ENCODE peak calls at places on chromosomes 1 and 21, in six cellular contexts. One of them, this sample, is unnamed.

GRCh38 chr21:37932936-37933335 is 16.7 kb upstream of the KCNJ6 start:
- DNase-seq in trophoblast cell: no peak
- DNase-seq in IMR-90: no peak
- DNase-seq in H9: no peak
- DNase-seq in H1: no peak
- DNase-seq in neuronal stem cell: no peak
- DNase-seq in this sample: no peak

GRCh38 chr1:217063065-217063908 is 340.1 kb upstream of the ESRRG start:
- DNase-seq in IMR-90: no peak
- DNase-seq in neuronal stem cell: no peak
- DNase-seq in H9: no peak
- DNase-seq in trophoblast cell: no peak
- DNase-seq in H1: no peak
- DNase-seq in this sample: no peak

GRCh38 chr1:52424757-52425265 is 20.4 kb downstream of the PRPF38A start:
- DNase-seq in H9: no peak
- DNase-seq in IMR-90: peak; percentile 70
- DNase-seq in trophoblast cell: no peak
- DNase-seq in H1: no peak
- DNase-seq in neuronal stem cell: no peak
- DNase-seq in this sample: peak; percentile 33

GRCh38 chr1:16019580-16020277 is 1.9 kb upstream of the HSPB7 start:
- DNase-seq in H9: no peak
- DNase-seq in IMR-90: peak; percentile 35
- DNase-seq in trophoblast cell: peak; percentile 12
- DNase-seq in neuronal stem cell: no peak
- DNase-seq in H1: no peak
- DNase-seq in this sample: peak; percentile 86

GRCh38 chr1:17028662-17029188 is 17.0 kb upstream of the ATP13A2 start:
- DNase-seq in trophoblast cell: no peak
- DNase-seq in IMR-90: no peak
- DNase-seq in H1: no peak
- DNase-seq in neuronal stem cell: no peak
- DNase-seq in H9: no peak
- DNase-seq in this sample: no peak

GRCh38 chr1:11478571-11479374 is at the start of gene DISP3:
- DNase-seq in trophoblast cell: peak; percentile 43
- DNase-seq in IMR-90: peak; percentile 34
- DNase-seq in H1: peak; percentile 56
- DNase-seq in H9: peak; percentile 90
- DNase-seq in neuronal stem cell: peak; percentile 92
- DNase-seq in this sample: peak; percentile 57

GRCh38 chr1:210709694-210710093 is 381.0 kb downstream of the HHAT start:
- DNase-seq in trophoblast cell: peak; percentile 84
- DNase-seq in H1: no peak
- DNase-seq in IMR-90: no peak
- DNase-seq in neuronal stem cell: no peak
- DNase-seq in H9: no peak
- DNase-seq in this sample: peak; percentile 13

GRCh38 chr1:53573931-53574330 is 114.7 kb downstream of the DMRTB1 start:
- DNase-seq in H1: no peak
- DNase-seq in H9: no peak
- DNase-seq in trophoblast cell: no peak
- DNase-seq in neuronal stem cell: no peak
- DNase-seq in IMR-90: no peak
- DNase-seq in this sample: no peak

GRCh38 chr1:3525551-3526482 is 71.4 kb downstream of the ARHGEF16 start:
- DNase-seq in neuronal stem cell: no peak
- DNase-seq in H9: no peak
- DNase-seq in trophoblast cell: no peak
- DNase-seq in IMR-90: no peak
- DNase-seq in H1: no peak
- DNase-seq in this sample: no peak

GRCh38 chr1:45722809-45723208 is 27.6 kb downstream of the IPP start:
- DNase-seq in H9: no peak
- DNase-seq in IMR-90: peak; percentile 6
- DNase-seq in H1: no peak
- DNase-seq in trophoblast cell: peak; percentile 58
- DNase-seq in neuronal stem cell: no peak
- DNase-seq in this sample: peak; percentile 44

GRCh38 chr1:51071291-51071690 is 30.7 kb upstream of the C1orf185 start:
- DNase-seq in H9: no peak
- DNase-seq in trophoblast cell: no peak
- DNase-seq in neuronal stem cell: no peak
- DNase-seq in H1: no peak
- DNase-seq in IMR-90: no peak
- DNase-seq in this sample: no peak

GRCh38 chr1:241323510-241323909 is 33.5 kb downstream of the RGS7 start:
- DNase-seq in IMR-90: peak; percentile 30
- DNase-seq in neuronal stem cell: peak; percentile 64
- DNase-seq in trophoblast cell: peak; percentile 60
- DNase-seq in H1: peak; percentile 25
- DNase-seq in H9: peak; percentile 63
- DNase-seq in this sample: peak; percentile 30

DNA sequence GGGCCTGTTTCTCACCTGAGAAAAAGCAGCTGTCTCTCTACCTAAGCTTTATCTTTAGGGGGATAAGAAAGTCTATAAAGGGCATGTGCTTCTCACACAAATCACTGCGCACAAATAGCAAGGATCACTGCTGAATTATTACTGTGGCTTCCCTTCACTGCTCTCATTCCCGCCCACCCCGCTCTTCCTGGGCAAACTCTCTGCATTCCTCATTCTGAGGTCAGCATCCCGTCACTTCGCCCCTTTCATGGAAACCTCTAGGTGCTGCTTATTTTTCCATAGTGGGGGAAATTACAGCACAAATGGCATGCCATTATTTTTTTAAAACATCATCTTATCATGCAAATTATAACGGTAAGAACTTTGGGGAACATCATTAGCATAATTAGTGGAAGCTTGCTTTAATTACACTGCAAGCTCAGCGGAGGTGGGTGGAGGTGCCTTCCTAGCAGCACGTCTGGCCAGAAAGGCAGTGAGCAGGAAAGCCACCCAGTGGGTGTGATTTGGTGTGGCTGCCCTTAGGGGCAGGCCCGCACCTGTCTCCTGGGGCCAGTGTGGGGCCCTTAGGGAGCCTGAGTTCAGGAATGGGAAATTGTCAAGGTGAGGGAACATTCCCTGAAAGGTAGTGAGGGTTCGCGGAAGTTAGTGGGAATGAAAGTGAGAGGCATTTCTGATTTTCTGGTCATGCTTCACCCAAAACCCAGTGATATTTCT is 105.9 kb downstream of the LAMC2 start:
- DNase-seq in IMR-90: peak; percentile 81
- DNase-seq in neuronal stem cell: no peak
- DNase-seq in H9: no peak
- DNase-seq in trophoblast cell: peak; percentile 62
- DNase-seq in H1: peak; percentile 23
- DNase-seq in this sample: peak; percentile 30
- H4K91ac ChIP-seq in IMR-90: peak overlapping the region; percentile 48
- H4K91ac ChIP-seq in neuronal stem cell: no peak overlapping the region
- H4K91ac ChIP-seq in H9: no peak overlapping the region
- H4K91ac ChIP-seq in trophoblast cell: no peak overlapping the region
- H4K91ac ChIP-seq in H1: no peak overlapping the region
- H4K91ac ChIP-seq in this sample: no peak overlapping the region

DNA sequence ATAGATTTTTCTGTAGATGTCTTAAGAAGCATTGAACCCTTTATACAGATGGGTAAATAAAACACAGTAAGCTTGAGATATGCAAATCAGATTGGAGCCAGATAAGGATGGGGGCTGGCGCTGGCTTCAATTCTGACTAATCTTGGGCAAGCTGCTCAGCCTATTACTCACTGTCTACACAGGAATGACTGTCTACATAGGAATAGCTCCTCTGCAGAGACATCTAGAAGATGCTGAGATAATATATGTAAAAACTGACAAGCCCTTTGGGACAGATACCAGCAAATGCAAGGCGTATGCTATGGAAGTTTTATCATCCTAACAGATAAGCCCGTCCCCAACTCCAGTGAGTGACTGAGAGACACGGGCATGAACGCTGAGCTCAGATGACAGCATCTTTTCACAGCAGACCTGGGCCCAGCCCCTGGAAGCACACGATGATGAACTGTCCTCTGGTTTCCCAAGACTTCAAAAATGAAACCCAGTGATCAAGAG is 1.7 kb downstream of the CLDN14 start:
- DNase-seq in IMR-90: peak; percentile 88
- DNase-seq in H1: no peak
- DNase-seq in trophoblast cell: peak; percentile 98
- DNase-seq in H9: no peak
- DNase-seq in neuronal stem cell: no peak
- DNase-seq in this sample: peak; percentile 78
- H3K9ac ChIP-seq in IMR-90: no peak overlapping the region
- H3K9ac ChIP-seq in H1: no peak overlapping the region
- H3K9ac ChIP-seq in trophoblast cell: no peak overlapping the region
- H3K9ac ChIP-seq in H9: no peak overlapping the region
- H3K9ac ChIP-seq in neuronal stem cell: no peak overlapping the region
- H3K9ac ChIP-seq in this sample: no peak overlapping the region

DNA sequence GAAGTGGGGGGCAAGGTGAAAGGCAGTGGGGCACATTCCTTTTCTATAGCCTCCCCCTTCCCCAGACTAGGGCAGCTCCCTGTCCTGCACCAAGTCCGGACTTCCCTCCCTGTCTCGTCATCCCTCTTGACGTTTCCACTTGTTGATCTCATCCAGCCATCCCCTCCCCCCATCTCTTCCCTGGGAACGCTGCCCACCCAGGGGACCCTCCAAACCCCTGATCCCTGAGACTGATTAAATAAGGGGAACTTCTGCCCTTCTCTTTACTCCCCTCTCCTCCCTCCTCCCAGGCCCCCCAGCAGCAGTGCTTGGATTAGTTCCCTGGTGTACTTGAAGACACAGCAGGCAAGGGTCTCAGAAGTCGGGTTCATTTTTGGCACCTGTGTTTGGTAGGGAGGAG is 10.9 kb downstream of the VANGL2 start:
- DNase-seq in H9: no peak
- DNase-seq in trophoblast cell: no peak
- DNase-seq in H1: no peak
- DNase-seq in neuronal stem cell: no peak
- DNase-seq in IMR-90: no peak
- DNase-seq in this sample: no peak
- H3K79me1 ChIP-seq in H9: peaks cover 3% of the 10 kb centered on the region
- H3K79me1 ChIP-seq in trophoblast cell: peaks cover 12% of the 10 kb centered on the region
- H3K79me1 ChIP-seq in H1: peaks cover 35% of the 10 kb centered on the region
- H3K79me1 ChIP-seq in neuronal stem cell: peaks cover 17% of the 10 kb centered on the region
- H3K79me1 ChIP-seq in IMR-90: no peaks in the 10 kb centered on the region
- H3K79me1 ChIP-seq in this sample: peaks cover 60% of the 10 kb centered on the region

GRCh38 chr21:14673649-14674048 is 127.5 kb upstream of the SAMSN1 start:
- DNase-seq in trophoblast cell: no peak
- DNase-seq in H9: no peak
- DNase-seq in H1: no peak
- DNase-seq in neuronal stem cell: no peak
- DNase-seq in IMR-90: no peak
- DNase-seq in this sample: no peak
- H4K91ac ChIP-seq in trophoblast cell: no peak overlapping the region
- H4K91ac ChIP-seq in H9: no peak overlapping the region
- H4K91ac ChIP-seq in H1: no peak overlapping the region
- H4K91ac ChIP-seq in neuronal stem cell: no peak overlapping the region
- H4K91ac ChIP-seq in IMR-90: no peak overlapping the region
- H4K91ac ChIP-seq in this sample: no peak overlapping the region

DNA sequence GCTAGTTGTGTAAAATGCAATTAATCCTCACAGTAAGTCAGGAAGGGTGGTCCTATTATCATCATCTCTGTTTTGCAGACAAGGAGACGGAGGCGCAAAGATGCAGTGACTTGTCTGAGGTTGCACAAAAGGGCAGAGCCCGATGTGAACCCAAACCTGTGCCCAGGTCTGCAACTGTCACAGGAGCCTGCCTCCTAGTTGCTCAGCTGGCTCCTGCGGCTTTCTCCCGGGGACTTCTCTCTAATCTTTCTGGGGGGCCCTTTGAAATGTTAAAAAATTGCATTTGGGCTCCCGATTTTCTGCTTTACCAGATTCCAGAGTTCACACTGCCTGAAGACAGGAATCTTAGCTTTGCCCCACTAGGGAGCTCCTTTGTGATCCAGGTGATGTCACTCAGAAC is 9.4 kb downstream of the CNR2 start:
- DNase-seq in H9: no peak
- DNase-seq in trophoblast cell: no peak
- DNase-seq in IMR-90: no peak
- DNase-seq in H1: no peak
- DNase-seq in neuronal stem cell: no peak
- DNase-seq in this sample: no peak
- H3K9ac ChIP-seq in H9: no peak overlapping the region
- H3K9ac ChIP-seq in trophoblast cell: no peak overlapping the region
- H3K9ac ChIP-seq in IMR-90: no peak overlapping the region
- H3K9ac ChIP-seq in H1: no peak overlapping the region
- H3K9ac ChIP-seq in neuronal stem cell: no peak overlapping the region
- H3K9ac ChIP-seq in this sample: no peak overlapping the region